ENCODE peak calls at places on chromosomes 3 and 15, in four cellular contexts. One of them, this sample, is unnamed.

GRCh38 chr3:134067311-134068161 is 37.8 kb upstream of the SLCO2A1 start:
- DNase-seq in WTC11: no peak
- DNase-seq in K562: no peak
- DNase-seq in HepG2: no peak
- DNase-seq in this sample: no peak

GRCh38 chr15:62454567-62455172 is 289.6 kb upstream of the C2CD4B start:
- DNase-seq in K562: no peak
- DNase-seq in WTC11: no peak
- DNase-seq in HepG2: no peak
- DNase-seq in this sample: no peak

GRCh38 chr3:10635446-10636076 is 130.2 kb upstream of the ATP2B2 start:
- DNase-seq in HepG2: no peak
- DNase-seq in K562: no peak
- DNase-seq in WTC11: no peak
- DNase-seq in this sample: no peak

GRCh38 chr3:177338697-177339219 is 141.5 kb upstream of the TBL1XR1 start:
- DNase-seq in K562: peak; percentile 45
- DNase-seq in HepG2: peak; percentile 95
- DNase-seq in WTC11: no peak
- DNase-seq in this sample: no peak

GRCh38 chr3:184765730-184766074 is 46.3 kb upstream of the VPS8 start:
- DNase-seq in K562: no peak
- DNase-seq in WTC11: no peak
- DNase-seq in HepG2: no peak
- DNase-seq in this sample: no peak

GRCh38 chr15:70791248-70791647 is 27.9 kb upstream of the UACA start:
- DNase-seq in HepG2: no peak
- DNase-seq in WTC11: no peak
- DNase-seq in K562: no peak
- DNase-seq in this sample: no peak

GRCh38 chr3:172065967-172066762 is 26.8 kb downstream of the FNDC3B start:
- DNase-seq in WTC11: no peak
- DNase-seq in K562: no peak
- DNase-seq in HepG2: peak; percentile 81
- DNase-seq in this sample: no peak

GRCh38 chr3:125116311-125117069 is 60.7 kb upstream of the HEG1 start:
- DNase-seq in WTC11: no peak
- DNase-seq in HepG2: no peak
- DNase-seq in K562: no peak
- DNase-seq in this sample: no peak

GRCh38 chr3:145259166-145259565 is 901.8 kb downstream of the PLOD2 start:
- DNase-seq in K562: no peak
- DNase-seq in WTC11: no peak
- DNase-seq in HepG2: no peak
- DNase-seq in this sample: no peak

GRCh38 chr15:98428253-98428989 is 219.9 kb upstream of the IGF1R start:
- DNase-seq in HepG2: peak; percentile 57
- DNase-seq in WTC11: peak; percentile 85
- DNase-seq in K562: peak; percentile 80
- DNase-seq in this sample: peak; percentile 92

GRCh38 chr3:31166249-31166885 is 271.9 kb upstream of the GADL1 start:
- DNase-seq in WTC11: no peak
- DNase-seq in HepG2: no peak
- DNase-seq in K562: no peak
- DNase-seq in this sample: no peak

GRCh38 chr3:27632431-27633223 is 89.5 kb downstream of the EOMES start:
- DNase-seq in HepG2: peak; percentile 27
- DNase-seq in K562: no peak
- DNase-seq in WTC11: peak; percentile 64
- DNase-seq in this sample: peak; percentile 41

GRCh38 chr15:70479056-70479455 is 284.3 kb downstream of the UACA start:
- DNase-seq in K562: no peak
- DNase-seq in WTC11: no peak
- DNase-seq in HepG2: no peak
- DNase-seq in this sample: no peak

GRCh38 chr15:34056921-34057320 is 17.9 kb upstream of the AVEN start:
- DNase-seq in K562: no peak
- DNase-seq in HepG2: no peak
- DNase-seq in WTC11: no peak
- DNase-seq in this sample: no peak

GRCh38 chr3:28575100-28575747 is 226.6 kb upstream of the AZI2 start:
- DNase-seq in K562: no peak
- DNase-seq in WTC11: peak; percentile 74
- DNase-seq in HepG2: no peak
- DNase-seq in this sample: peak; percentile 26

GRCh38 chr3:188133646-188134045 is 20.3 kb upstream of the LPP start:
- DNase-seq in HepG2: no peak
- DNase-seq in WTC11: no peak
- DNase-seq in K562: no peak
- DNase-seq in this sample: no peak

GRCh38 chr15:66646799-66647198 is 55.2 kb upstream of the SMAD6 start:
- DNase-seq in HepG2: no peak
- DNase-seq in WTC11: no peak
- DNase-seq in K562: no peak
- DNase-seq in this sample: no peak

GRCh38 chr15:72912121-72912520 is 128.6 kb upstream of the ADPGK start:
- DNase-seq in WTC11: no peak
- DNase-seq in K562: no peak
- DNase-seq in HepG2: no peak
- DNase-seq in this sample: no peak

GRCh38 chr3:140588558-140588957 is 89.3 kb upstream of the TRIM42 start:
- DNase-seq in HepG2: no peak
- DNase-seq in WTC11: no peak
- DNase-seq in K562: no peak
- DNase-seq in this sample: no peak

GRCh38 chr3:159884661-159885402 is 103.8 kb upstream of the IL12A start:
- DNase-seq in WTC11: no peak
- DNase-seq in K562: peak; percentile 18
- DNase-seq in HepG2: peak; percentile 9
- DNase-seq in this sample: peak; percentile 50

GRCh38 chr15:63500265-63501250 is 3.8 kb upstream of the USP3 start:
- DNase-seq in WTC11: no peak
- DNase-seq in K562: no peak
- DNase-seq in HepG2: no peak
- DNase-seq in this sample: no peak

GRCh38 chr3:52313774-52314188 is 2.3 kb upstream of the DNAH1 start:
- DNase-seq in HepG2: no peak
- DNase-seq in WTC11: no peak
- DNase-seq in K562: no peak
- DNase-seq in this sample: no peak
- TF ChIP-seq ELF4 in HepG2: no peak
- TF ChIP-seq ELF4 in WTC11: no peak
- TF ChIP-seq ELF4 in K562: no peak
- TF ChIP-seq ELF4 in this sample: no peak

GRCh38 chr3:51057111-51057510 is 328.0 kb upstream of the MANF start:
- DNase-seq in K562: no peak
- DNase-seq in HepG2: no peak
- DNase-seq in WTC11: no peak
- DNase-seq in this sample: no peak
- TF ChIP-seq ELF4 in K562: no peak
- TF ChIP-seq ELF4 in HepG2: no peak
- TF ChIP-seq ELF4 in WTC11: no peak
- TF ChIP-seq ELF4 in this sample: no peak

GRCh38 chr3:43372809-43373587 is 86.7 kb downstream of the SNRK start:
- DNase-seq in K562: no peak
- DNase-seq in WTC11: no peak
- DNase-seq in HepG2: no peak
- DNase-seq in this sample: no peak

GRCh38 chr3:43369404-43370345 is 83.3 kb downstream of the SNRK start:
- DNase-seq in K562: no peak
- DNase-seq in HepG2: no peak
- DNase-seq in WTC11: no peak
- DNase-seq in this sample: no peak

GRCh38 chr3:43373588-43373935 is 87.2 kb downstream of the SNRK start:
- DNase-seq in K562: no peak
- DNase-seq in HepG2: no peak
- DNase-seq in WTC11: no peak
- DNase-seq in this sample: no peak

GRCh38 chr3:43371494-43371893 is 85.2 kb downstream of the SNRK start:
- DNase-seq in WTC11: no peak
- DNase-seq in HepG2: no peak
- DNase-seq in K562: no peak
- DNase-seq in this sample: no peak

DNA sequence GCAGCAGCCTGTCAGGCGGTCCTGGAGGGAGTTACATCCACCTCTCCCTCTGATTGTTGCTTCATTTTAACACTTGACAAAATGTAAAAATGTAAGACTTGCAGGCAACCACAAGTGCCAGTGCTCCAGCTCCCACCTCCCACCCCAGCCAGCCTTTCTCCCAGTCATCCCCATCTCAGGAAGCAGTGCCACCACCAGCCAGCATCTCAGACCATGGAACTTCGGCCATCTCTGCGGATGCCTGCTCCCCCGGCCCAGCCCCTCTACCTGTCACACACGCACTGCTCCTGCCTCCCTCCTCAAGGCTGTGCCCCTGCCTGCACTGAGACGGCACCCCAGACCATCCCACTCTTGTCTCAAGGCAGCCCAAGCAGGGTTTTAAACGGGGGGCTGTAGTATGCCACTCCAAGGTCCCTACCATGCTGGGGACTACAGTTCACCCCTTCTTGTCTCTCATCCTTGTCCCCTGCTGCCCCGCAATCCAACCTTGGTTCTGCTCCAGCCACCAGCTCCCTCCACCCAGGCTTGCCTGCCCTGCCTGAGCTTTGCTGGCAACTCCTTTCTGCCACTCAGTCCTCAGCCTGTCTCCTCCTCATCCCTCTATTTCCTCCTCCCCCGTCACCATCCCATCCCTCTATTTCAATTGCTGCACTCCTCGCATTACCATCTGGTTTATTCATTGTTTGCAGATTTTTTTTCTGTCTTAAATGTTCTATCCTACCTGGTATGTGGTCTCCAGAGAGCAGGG is 85.8 kb downstream of the SNRK start:
- DNase-seq in K562: no peak
- DNase-seq in WTC11: no peak
- DNase-seq in HepG2: no peak
- DNase-seq in this sample: no peak
- TF ChIP-seq ELF4 in K562: no peak
- TF ChIP-seq ELF4 in WTC11: no peak
- TF ChIP-seq ELF4 in HepG2: no peak
- TF ChIP-seq ELF4 in this sample: no peak

GRCh38 chr3:114451051-114451451 is 157.2 kb downstream of the TIGIT start:
- DNase-seq in WTC11: no peak
- DNase-seq in HepG2: no peak
- DNase-seq in K562: no peak
- DNase-seq in this sample: no peak
- TF ChIP-seq ELF4 in WTC11: no peak
- TF ChIP-seq ELF4 in HepG2: no peak
- TF ChIP-seq ELF4 in K562: no peak
- TF ChIP-seq ELF4 in this sample: no peak

GRCh38 chr3:108175352-108175751 is 46.9 kb downstream of the IFT57 start:
- DNase-seq in WTC11: no peak
- DNase-seq in HepG2: no peak
- DNase-seq in K562: no peak
- DNase-seq in this sample: no peak

GRCh38 chr3:108181172-108181571 is 41.1 kb downstream of the IFT57 start:
- DNase-seq in K562: no peak
- DNase-seq in HepG2: no peak
- DNase-seq in WTC11: no peak
- DNase-seq in this sample: no peak

GRCh38 chr3:108180214-108180613 is 42.0 kb downstream of the IFT57 start:
- DNase-seq in HepG2: no peak
- DNase-seq in WTC11: no peak
- DNase-seq in K562: no peak
- DNase-seq in this sample: no peak

GRCh38 chr3:108182339-108182738 is 39.9 kb downstream of the IFT57 start:
- DNase-seq in HepG2: no peak
- DNase-seq in WTC11: no peak
- DNase-seq in K562: no peak
- DNase-seq in this sample: peak; percentile 8

DNA sequence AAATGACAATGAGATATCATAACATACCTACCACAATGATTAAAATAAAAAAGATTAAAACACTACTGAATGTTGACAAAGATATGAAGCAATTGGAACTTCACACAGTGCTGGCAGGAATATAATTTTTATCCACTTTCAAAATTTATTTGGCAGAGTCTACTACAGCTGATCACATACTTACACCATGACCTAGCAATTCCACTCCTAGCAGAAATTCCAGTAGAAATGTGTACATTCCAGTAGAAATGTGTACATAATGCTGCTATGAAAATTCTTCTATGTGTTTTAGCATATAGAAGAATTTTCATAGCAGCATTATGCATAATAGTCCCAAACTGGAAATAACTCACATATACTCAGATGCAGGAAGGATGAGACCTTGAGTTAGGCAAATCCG is 43.5 kb downstream of the IFT57 start:
- DNase-seq in HepG2: no peak
- DNase-seq in K562: no peak
- DNase-seq in WTC11: no peak
- DNase-seq in this sample: no peak
- TF ChIP-seq ELF4 in HepG2: no peak
- TF ChIP-seq ELF4 in K562: no peak
- TF ChIP-seq ELF4 in WTC11: no peak
- TF ChIP-seq ELF4 in this sample: no peak